ENCODE peak calls at places on chromosomes 3 and 15, in six cellular contexts. One of them, this sample, is unnamed.

GRCh38 chr15:83654379-83655236 is 685 bp downstream of the ADAMTSL3 start:
- DNase-seq in body of pancreas: peak
- DNase-seq in esophagus muscularis mucosa: peak
- DNase-seq in AG04450: no peak
- DNase-seq in suprapubic skin: no peak
- DNase-seq in dorsolateral prefrontal cortex: no peak
- DNase-seq in this sample: no peak

GRCh38 chr3:157159037-157159761 is 748 bp downstream of the CCNL1 start:
- DNase-seq in AG04450: no peak
- DNase-seq in dorsolateral prefrontal cortex: peak
- DNase-seq in suprapubic skin: peak
- DNase-seq in esophagus muscularis mucosa: no peak
- DNase-seq in body of pancreas: peak
- DNase-seq in this sample: no peak

GRCh38 chr3:126111126-126111551 is 27.2 kb upstream of the SLC41A3 start:
- DNase-seq in body of pancreas: no peak
- DNase-seq in AG04450: no peak
- DNase-seq in suprapubic skin: peak
- DNase-seq in dorsolateral prefrontal cortex: no peak
- DNase-seq in esophagus muscularis mucosa: peak
- DNase-seq in this sample: peak

GRCh38 chr3:141915766-141916165 is 39.3 kb downstream of the ATP1B3 start:
- DNase-seq in suprapubic skin: no peak
- DNase-seq in dorsolateral prefrontal cortex: no peak
- DNase-seq in AG04450: no peak
- DNase-seq in body of pancreas: no peak
- DNase-seq in esophagus muscularis mucosa: no peak
- DNase-seq in this sample: no peak

GRCh38 chr3:108037770-108038169 is 53.1 kb downstream of the CD47 start:
- DNase-seq in AG04450: no peak
- DNase-seq in esophagus muscularis mucosa: no peak
- DNase-seq in suprapubic skin: no peak
- DNase-seq in body of pancreas: no peak
- DNase-seq in dorsolateral prefrontal cortex: no peak
- DNase-seq in this sample: no peak

GRCh38 chr3:146834917-146835316 is 229.8 kb upstream of the PLSCR5 start:
- DNase-seq in suprapubic skin: no peak
- DNase-seq in body of pancreas: no peak
- DNase-seq in AG04450: no peak
- DNase-seq in esophagus muscularis mucosa: no peak
- DNase-seq in dorsolateral prefrontal cortex: no peak
- DNase-seq in this sample: no peak

GRCh38 chr3:196274585-196274984 is 12.9 kb downstream of the PCYT1A start:
- DNase-seq in esophagus muscularis mucosa: no peak
- DNase-seq in dorsolateral prefrontal cortex: no peak
- DNase-seq in suprapubic skin: no peak
- DNase-seq in AG04450: no peak
- DNase-seq in body of pancreas: no peak
- DNase-seq in this sample: no peak

GRCh38 chr3:125051715-125052581 is 3.8 kb downstream of the HEG1 start:
- DNase-seq in AG04450: no peak
- DNase-seq in suprapubic skin: peak
- DNase-seq in dorsolateral prefrontal cortex: peak
- DNase-seq in body of pancreas: peak
- DNase-seq in esophagus muscularis mucosa: no peak
- DNase-seq in this sample: peak

GRCh38 chr3:12476238-12476897 is 7.9 kb upstream of the TSEN2 start:
- DNase-seq in body of pancreas: no peak
- DNase-seq in AG04450: peak
- DNase-seq in esophagus muscularis mucosa: no peak
- DNase-seq in dorsolateral prefrontal cortex: no peak
- DNase-seq in suprapubic skin: no peak
- DNase-seq in this sample: no peak

DNA sequence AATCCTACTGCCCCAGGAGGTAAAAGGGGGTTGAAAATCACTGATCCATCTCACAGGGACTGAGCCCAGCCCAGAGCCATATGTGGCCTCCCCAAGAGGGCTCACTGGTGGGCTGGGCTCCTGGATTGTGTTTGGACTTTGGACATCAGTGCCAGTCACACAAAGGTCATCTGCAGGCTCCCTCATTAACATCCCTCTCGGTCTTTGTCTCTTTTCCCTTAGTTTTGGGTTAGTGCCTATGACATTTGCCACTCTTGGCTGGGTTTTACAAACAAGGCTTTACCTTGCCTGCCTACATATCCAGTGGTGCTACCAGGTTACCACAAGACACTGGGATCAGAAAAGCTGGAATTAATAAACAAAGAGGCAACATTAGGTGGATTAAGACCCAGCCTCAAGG is 27.9 kb downstream of the IFT122 start:
- DNase-seq in AG04450: no peak
- DNase-seq in dorsolateral prefrontal cortex: no peak
- DNase-seq in body of pancreas: no peak
- DNase-seq in esophagus muscularis mucosa: no peak
- DNase-seq in suprapubic skin: no peak
- DNase-seq in this sample: no peak
- H3K27ac ChIP-seq in AG04450: no peak
- H3K27ac ChIP-seq in dorsolateral prefrontal cortex: no peak
- H3K27ac ChIP-seq in body of pancreas: no peak
- H3K27ac ChIP-seq in esophagus muscularis mucosa: no peak
- H3K27ac ChIP-seq in suprapubic skin: no peak
- H3K27ac ChIP-seq in this sample: peak

GRCh38 chr3:81395739-81396138 is 365.7 kb downstream of the GBE1 start:
- DNase-seq in AG04450: no peak
- DNase-seq in suprapubic skin: no peak
- DNase-seq in body of pancreas: no peak
- DNase-seq in esophagus muscularis mucosa: no peak
- DNase-seq in dorsolateral prefrontal cortex: no peak
- DNase-seq in this sample: no peak
- TF ChIP-seq CTCF in AG04450: no peak
- TF ChIP-seq CTCF in suprapubic skin: no peak
- TF ChIP-seq CTCF in body of pancreas: no peak
- TF ChIP-seq CTCF in esophagus muscularis mucosa: no peak
- TF ChIP-seq CTCF in dorsolateral prefrontal cortex: no peak
- TF ChIP-seq CTCF in this sample: no peak

GRCh38 chr15:101348643-101349496 is 53.8 kb upstream of the SNRPA1 start:
- DNase-seq in AG04450: no peak
- DNase-seq in suprapubic skin: no peak
- DNase-seq in esophagus muscularis mucosa: no peak
- DNase-seq in dorsolateral prefrontal cortex: no peak
- DNase-seq in body of pancreas: peak
- DNase-seq in this sample: no peak
- H3K27ac ChIP-seq in AG04450: no peak
- H3K27ac ChIP-seq in suprapubic skin: no peak
- H3K27ac ChIP-seq in esophagus muscularis mucosa: no peak
- H3K27ac ChIP-seq in dorsolateral prefrontal cortex: no peak
- H3K27ac ChIP-seq in body of pancreas: no peak
- H3K27ac ChIP-seq in this sample: no peak

GRCh38 chr3:150840733-150841515 is 64.3 kb downstream of the MINDY4B start:
- DNase-seq in dorsolateral prefrontal cortex: no peak
- DNase-seq in body of pancreas: no peak
- DNase-seq in suprapubic skin: no peak
- DNase-seq in AG04450: no peak
- DNase-seq in esophagus muscularis mucosa: peak
- DNase-seq in this sample: no peak
- TF ChIP-seq CTCF in dorsolateral prefrontal cortex: no peak
- TF ChIP-seq CTCF in body of pancreas: peak
- TF ChIP-seq CTCF in suprapubic skin: no peak
- TF ChIP-seq CTCF in AG04450: no peak
- TF ChIP-seq CTCF in esophagus muscularis mucosa: no peak
- TF ChIP-seq CTCF in this sample: no peak

DNA sequence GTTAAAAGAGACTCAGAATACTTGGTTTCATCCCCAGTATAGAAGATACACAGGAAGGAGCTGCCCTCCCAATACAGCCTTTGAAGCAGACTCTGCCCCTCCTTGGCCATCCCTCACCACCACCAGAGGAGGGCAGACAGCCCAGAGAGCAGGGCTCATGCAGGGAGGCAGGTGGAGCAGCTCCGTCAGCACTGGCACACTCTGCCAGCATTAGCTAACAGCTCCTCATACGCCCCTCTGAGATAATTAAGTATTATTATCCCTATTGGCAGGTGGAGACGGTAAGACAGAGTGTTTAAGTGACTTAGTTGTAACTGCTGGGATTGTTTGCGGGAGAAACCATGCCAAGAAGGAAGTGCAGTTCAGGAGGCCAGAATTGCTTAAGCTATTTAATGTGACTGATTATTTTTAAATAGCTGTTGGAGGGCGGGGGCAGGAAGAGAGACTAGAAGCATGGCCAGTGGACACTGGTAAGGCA is 434.0 kb downstream of the EPHB1 start:
- DNase-seq in suprapubic skin: no peak
- DNase-seq in dorsolateral prefrontal cortex: no peak
- DNase-seq in AG04450: no peak
- DNase-seq in esophagus muscularis mucosa: peak
- DNase-seq in body of pancreas: peak
- DNase-seq in this sample: no peak
- H3K27ac ChIP-seq in suprapubic skin: peak
- H3K27ac ChIP-seq in dorsolateral prefrontal cortex: no peak
- H3K27ac ChIP-seq in AG04450: no peak
- H3K27ac ChIP-seq in esophagus muscularis mucosa: no peak
- H3K27ac ChIP-seq in body of pancreas: no peak
- H3K27ac ChIP-seq in this sample: no peak

GRCh38 chr3:46427929-46428833 is 21.1 kb downstream of the CCRL2 start:
- DNase-seq in body of pancreas: no peak
- DNase-seq in AG04450: no peak
- DNase-seq in suprapubic skin: no peak
- DNase-seq in dorsolateral prefrontal cortex: no peak
- DNase-seq in esophagus muscularis mucosa: no peak
- DNase-seq in this sample: no peak
- TF ChIP-seq CTCF in body of pancreas: no peak
- TF ChIP-seq CTCF in AG04450: no peak
- TF ChIP-seq CTCF in suprapubic skin: no peak
- TF ChIP-seq CTCF in dorsolateral prefrontal cortex: no peak
- TF ChIP-seq CTCF in esophagus muscularis mucosa: no peak
- TF ChIP-seq CTCF in this sample: no peak

GRCh38 chr3:183046883-183047282 is 52.4 kb downstream of the MCCC1 start:
- DNase-seq in body of pancreas: no peak
- DNase-seq in suprapubic skin: no peak
- DNase-seq in esophagus muscularis mucosa: no peak
- DNase-seq in dorsolateral prefrontal cortex: no peak
- DNase-seq in AG04450: no peak
- DNase-seq in this sample: no peak

GRCh38 chr3:183038764-183039163 is 58.4 kb upstream of the DCUN1D1 start:
- DNase-seq in dorsolateral prefrontal cortex: no peak
- DNase-seq in body of pancreas: peak
- DNase-seq in esophagus muscularis mucosa: no peak
- DNase-seq in AG04450: no peak
- DNase-seq in suprapubic skin: no peak
- DNase-seq in this sample: no peak

DNA sequence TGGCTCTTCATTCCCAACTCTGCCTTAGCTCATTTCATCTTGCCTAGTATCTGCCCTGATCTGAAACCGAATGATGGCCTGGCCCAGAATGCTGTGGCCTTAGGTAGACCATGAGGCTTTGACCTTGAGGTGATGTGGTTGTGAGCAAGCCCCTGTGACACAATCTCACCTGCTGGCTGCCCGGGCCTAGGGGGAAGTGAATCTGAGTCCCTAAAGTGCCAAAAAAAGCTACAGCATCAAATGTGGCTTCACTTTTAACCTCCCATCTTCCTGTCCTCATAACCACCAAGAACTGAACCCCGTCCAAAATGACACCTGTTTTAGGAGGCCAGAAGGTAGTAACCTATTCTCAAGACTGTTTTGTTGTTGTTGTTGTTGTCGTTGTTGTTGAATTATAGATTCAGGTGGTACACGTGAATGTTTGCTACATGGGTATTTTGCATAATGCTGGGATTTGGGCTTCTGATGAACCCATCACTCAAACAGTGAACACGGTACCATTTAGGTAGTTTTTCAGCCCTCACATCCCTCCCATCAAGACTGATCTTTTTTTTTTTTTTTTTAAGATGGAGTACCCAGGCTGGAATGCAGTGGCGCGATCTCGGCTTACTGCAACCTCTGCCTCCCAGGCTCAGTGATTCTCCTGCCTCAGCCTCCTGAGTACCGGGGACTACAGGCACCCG is 54.6 kb downstream of the MCCC1 start:
- DNase-seq in esophagus muscularis mucosa: no peak
- DNase-seq in suprapubic skin: no peak
- DNase-seq in AG04450: no peak
- DNase-seq in body of pancreas: no peak
- DNase-seq in dorsolateral prefrontal cortex: no peak
- DNase-seq in this sample: no peak
- H3K27ac ChIP-seq in esophagus muscularis mucosa: no peak
- H3K27ac ChIP-seq in suprapubic skin: no peak
- H3K27ac ChIP-seq in AG04450: no peak
- H3K27ac ChIP-seq in body of pancreas: no peak
- H3K27ac ChIP-seq in dorsolateral prefrontal cortex: no peak
- H3K27ac ChIP-seq in this sample: no peak

GRCh38 chr3:18795078-18795477 is 353.2 kb upstream of the KCNH8 start:
- DNase-seq in body of pancreas: no peak
- DNase-seq in esophagus muscularis mucosa: no peak
- DNase-seq in suprapubic skin: no peak
- DNase-seq in dorsolateral prefrontal cortex: no peak
- DNase-seq in AG04450: no peak
- DNase-seq in this sample: no peak

GRCh38 chr3:18789734-18790133 is 358.6 kb upstream of the KCNH8 start:
- DNase-seq in AG04450: no peak
- DNase-seq in esophagus muscularis mucosa: no peak
- DNase-seq in body of pancreas: no peak
- DNase-seq in suprapubic skin: no peak
- DNase-seq in dorsolateral prefrontal cortex: no peak
- DNase-seq in this sample: no peak

GRCh38 chr3:18786924-18787323 is 361.4 kb upstream of the KCNH8 start:
- DNase-seq in dorsolateral prefrontal cortex: no peak
- DNase-seq in suprapubic skin: no peak
- DNase-seq in esophagus muscularis mucosa: no peak
- DNase-seq in body of pancreas: no peak
- DNase-seq in AG04450: no peak
- DNase-seq in this sample: no peak

GRCh38 chr3:18790384-18790783 is 357.9 kb upstream of the KCNH8 start:
- DNase-seq in AG04450: no peak
- DNase-seq in suprapubic skin: no peak
- DNase-seq in esophagus muscularis mucosa: no peak
- DNase-seq in body of pancreas: no peak
- DNase-seq in dorsolateral prefrontal cortex: no peak
- DNase-seq in this sample: no peak

GRCh38 chr3:18791752-18792151 is 356.6 kb upstream of the KCNH8 start:
- DNase-seq in dorsolateral prefrontal cortex: peak
- DNase-seq in suprapubic skin: no peak
- DNase-seq in body of pancreas: no peak
- DNase-seq in AG04450: no peak
- DNase-seq in esophagus muscularis mucosa: no peak
- DNase-seq in this sample: no peak
- TF ChIP-seq CTCF in dorsolateral prefrontal cortex: no peak
- TF ChIP-seq CTCF in suprapubic skin: no peak
- TF ChIP-seq CTCF in body of pancreas: no peak
- TF ChIP-seq CTCF in AG04450: no peak
- TF ChIP-seq CTCF in esophagus muscularis mucosa: no peak
- TF ChIP-seq CTCF in this sample: no peak